ENCODE peak calls at places on chromosomes 5 and 9, in five cellular contexts. J is left ventricle myocardium superior, D is foreskin fibroblast, O is HS-5, Q is frontal cortex. A is an unnamed sample.

GRCh38 chr9:21812945-21813568 is 10.6 kb downstream of the MTAP start:
- DNase-seq in J (peak; percentile 74), D (peak; percentile 71), O (no peak), Q (peak; percentile 39), A (no peak)

GRCh38 chr9:19999491-20000057 is 210.7 kb upstream of the SLC24A2 start:
- DNase-seq in J (no peak), D (peak; percentile 97), O (peak; percentile 98), Q (no peak), A (peak; percentile 84)

GRCh38 chr9:98569491-98569890 is 139.2 kb downstream of the GABBR2 start:
- DNase-seq in J (no peak), D (no peak), O (no peak), Q (no peak), A (no peak)

GRCh38 chr5:24642022-24642421 is 2.8 kb downstream of the CDH10 start:
- DNase-seq in J (no peak), D (no peak), O (no peak), Q (no peak), A (peak; percentile 4)

GRCh38 chr9:121769939-121770338 is 118.5 kb downstream of the DAB2IP start:
- DNase-seq in J (peak; percentile 9), D (no peak), O (no peak), Q (no peak), A (no peak)

GRCh38 chr9:128412120-128412790 is 8.4 kb upstream of the CERCAM start:
- DNase-seq in J (peak; percentile 49), D (no peak), O (no peak), Q (peak; percentile 68), A (no peak)

GRCh38 chr5:165188555-165189260 is 1683.3 kb downstream of the MAT2B start:
- DNase-seq in J (no peak), D (no peak), O (no peak), Q (no peak), A (no peak)

GRCh38 chr5:54518146-54519082 is 855 bp downstream of the SNX18 start:
- DNase-seq in J (peak; percentile 84), D (no peak), O (no peak), Q (peak; percentile 74), A (no peak)

GRCh38 chr5:116507051-116507537 is 67.5 kb downstream of the SEMA6A start:
- DNase-seq in J (no peak), D (peak; percentile 40), O (no peak), Q (no peak), A (peak; percentile 2)

GRCh38 chr9:88044200-88044599 is 69.9 kb upstream of the CDK20 start:
- DNase-seq in J (no peak), D (no peak), O (no peak), Q (no peak), A (no peak)

GRCh38 chr5:96752341-96753016 is 55.3 kb downstream of the ERAP1 start:
- DNase-seq in J (no peak), D (peak; percentile 26), O (peak; percentile 37), Q (peak; percentile 10), A (peak; percentile 35)

GRCh38 chr5:154365823-154366222 is 80.0 kb upstream of the SAP30L start:
- DNase-seq in J (no peak), D (peak; percentile 37), O (no peak), Q (no peak), A (no peak)

GRCh38 chr5:155408465-155408864 is 394.9 kb downstream of the KIF4B start:
- DNase-seq in J (no peak), D (no peak), O (no peak), Q (no peak), A (no peak)

GRCh38 chr5:173499471-173500212 is 116.8 kb downstream of the BOD1 start:
- DNase-seq in J (peak; percentile 66), D (no peak), O (no peak), Q (no peak), A (no peak)

GRCh38 chr5:1268666-1269065 is 26.2 kb downstream of the TERT start:
- DNase-seq in J (no peak), D (no peak), O (no peak), Q (no peak), A (no peak)

GRCh38 chr5:149448831-149449714 is 70.0 kb upstream of the IL17B start:
- DNase-seq in J (no peak), D (no peak), O (no peak), Q (no peak), A (no peak)

GRCh38 chr5:58925627-58926545 is 343.0 kb downstream of the RAB3C start:
- DNase-seq in J (no peak), D (no peak), O (no peak), Q (no peak), A (no peak)

GRCh38 chr5:179187229-179187678 is 127.1 kb downstream of the ZNF354C start:
- DNase-seq in J (peak; percentile 13), D (no peak), O (no peak), Q (no peak), A (no peak)

GRCh38 chr5:94010814-94011213 is 269.4 kb upstream of the POU5F2 start:
- DNase-seq in J (no peak), D (peak; percentile 12), O (no peak), Q (no peak), A (no peak)

GRCh38 chr9:87148391-87149237 is 201.3 kb upstream of the GAS1 start:
- DNase-seq in J (peak; percentile 93), D (peak; percentile 70), O (peak; percentile 29), Q (peak; percentile 58), A (peak; percentile 66)

GRCh38 chr5:10634056-10634455 is 70.2 kb downstream of the ANKRD33B start:
- DNase-seq in J (no peak), D (no peak), O (no peak), Q (no peak), A (no peak)

GRCh38 chr9:68547417-68547816 is 6.7 kb upstream of the TMEM252 start:
- DNase-seq in J (no peak), D (no peak), O (no peak), Q (no peak), A (no peak)

GRCh38 chr9:76615149-76615548 is 149.1 kb upstream of the PCA3 start:
- DNase-seq in J (no peak), D (no peak), O (no peak), Q (no peak), A (no peak)

GRCh38 chr5:45578270-45578669 is 117.9 kb downstream of the HCN1 start:
- DNase-seq in J (no peak), D (no peak), O (peak; percentile 49), Q (no peak), A (no peak)

GRCh38 chr9:80061096-80061495 is 489.3 kb downstream of the TLE4 start:
- DNase-seq in J (no peak), D (peak; percentile 39), O (no peak), Q (no peak), A (no peak)

GRCh38 chr9:137354153-137354844 is 52.2 kb upstream of the NRARP start:
- DNase-seq in J (no peak), D (no peak), O (no peak), Q (no peak), A (no peak)

GRCh38 chr9:14813336-14814020 is 90.9 kb upstream of the CER1 start:
- DNase-seq in J (no peak), D (no peak), O (no peak), Q (no peak), A (no peak)

GRCh38 chr9:129990269-129991005 is 52.6 kb downstream of the FNBP1 start:
- DNase-seq in J (no peak), D (no peak), O (no peak), Q (no peak), A (no peak)

GRCh38 chr5:14928661-14929060 is 57.1 kb upstream of the ANKH start:
- DNase-seq in J (no peak), D (peak; percentile 34), O (no peak), Q (no peak), A (peak; percentile 19)